ENCODE peak calls at places on chromosomes 7 and 10, in six cellular contexts. K, F, H, Y, D and N are unnamed samples.
A peak's percentile ranks its signal among the peaks of the same experiment; 100 is the strongest.

GRCh38 chr7:45073031-45073842 is 15.5 kb downstream of the NACAD start:
- DNase-seq in Y (no peak), F (no peak), H (no peak), K (no peak), D (peak; percentile 74), N (no peak)

GRCh38 chr10:29635711-29636144 is 957 bp upstream of the SVIL start:
- DNase-seq in Y (no peak), D (no peak), H (no peak), F (no peak), K (no peak), N (no peak)

GRCh38 chr7:17126413-17127374 is 171.8 kb upstream of the AHR start:
- DNase-seq in K (no peak), H (no peak), Y (no peak), D (no peak), F (no peak), N (no peak)

GRCh38 chr7:31000161-31000693 is 36.5 kb downstream of the GHRHR start:
- DNase-seq in F (no peak), D (no peak), Y (no peak), H (no peak), K (no peak), N (no peak)

GRCh38 chr7:80942261-80943041 is 23.6 kb upstream of the SEMA3C start:
- DNase-seq in K (peak; percentile 79), D (no peak), F (no peak), H (peak; percentile 34), Y (peak; percentile 55), N (no peak)

GRCh38 chr10:12193193-12193592 is 2.5 kb downstream of the NUDT5 start:
- DNase-seq in K (no peak), F (no peak), H (no peak), D (no peak), Y (no peak), N (no peak)

GRCh38 chr10:86149264-86149663 is 217.3 kb downstream of the GRID1 start:
- DNase-seq in H (no peak), K (no peak), Y (no peak), F (no peak), D (no peak), N (no peak)

GRCh38 chr7:66739953-66740301 is 606 bp upstream of the RABGEF1 start:
- DNase-seq in H (no peak), K (no peak), D (no peak), F (no peak), Y (no peak), N (no peak)

GRCh38 chr10:31630866-31631567 is 297.6 kb downstream of the ARHGAP12 start:
- DNase-seq in K (no peak), Y (no peak), F (no peak), D (no peak), H (no peak), N (no peak)

GRCh38 chr7:28815928-28816373 is 142.2 kb downstream of the TRIL start:
- DNase-seq in F (no peak), Y (no peak), H (no peak), K (no peak), D (no peak), N (no peak)

GRCh38 chr10:110471566-110472139 is 26.1 kb upstream of the DUSP5 start:
- DNase-seq in K (no peak), D (no peak), F (no peak), H (no peak), Y (no peak), N (no peak)

GRCh38 chr10:112365451-112365850 is 8.5 kb upstream of the ACSL5 start:
- DNase-seq in Y (no peak), K (no peak), F (no peak), D (no peak), H (no peak), N (no peak)
- H3K27ac ChIP-seq in Y (no peak overlapping the region), K (no peak overlapping the region), F (no peak overlapping the region), D (no peak overlapping the region), H (no peak overlapping the region), N (no peak overlapping the region)

GRCh38 chr10:27530477-27530876 is 26.4 kb downstream of the RAB18 start:
- DNase-seq in F (no peak), D (no peak), H (no peak), Y (no peak), K (no peak), N (no peak)

GRCh38 chr10:27531336-27531847 is 27.3 kb downstream of the RAB18 start:
- DNase-seq in Y (no peak), K (no peak), F (no peak), H (no peak), D (no peak), N (no peak)

GRCh38 chr10:27527597-27528295 is 23.6 kb downstream of the RAB18 start:
- DNase-seq in F (no peak), Y (no peak), H (no peak), K (no peak), D (no peak), N (no peak)

GRCh38 chr10:27526242-27526641 is 22.1 kb downstream of the RAB18 start:
- DNase-seq in D (no peak), K (no peak), H (no peak), Y (no peak), F (no peak), N (no peak)

DNA sequence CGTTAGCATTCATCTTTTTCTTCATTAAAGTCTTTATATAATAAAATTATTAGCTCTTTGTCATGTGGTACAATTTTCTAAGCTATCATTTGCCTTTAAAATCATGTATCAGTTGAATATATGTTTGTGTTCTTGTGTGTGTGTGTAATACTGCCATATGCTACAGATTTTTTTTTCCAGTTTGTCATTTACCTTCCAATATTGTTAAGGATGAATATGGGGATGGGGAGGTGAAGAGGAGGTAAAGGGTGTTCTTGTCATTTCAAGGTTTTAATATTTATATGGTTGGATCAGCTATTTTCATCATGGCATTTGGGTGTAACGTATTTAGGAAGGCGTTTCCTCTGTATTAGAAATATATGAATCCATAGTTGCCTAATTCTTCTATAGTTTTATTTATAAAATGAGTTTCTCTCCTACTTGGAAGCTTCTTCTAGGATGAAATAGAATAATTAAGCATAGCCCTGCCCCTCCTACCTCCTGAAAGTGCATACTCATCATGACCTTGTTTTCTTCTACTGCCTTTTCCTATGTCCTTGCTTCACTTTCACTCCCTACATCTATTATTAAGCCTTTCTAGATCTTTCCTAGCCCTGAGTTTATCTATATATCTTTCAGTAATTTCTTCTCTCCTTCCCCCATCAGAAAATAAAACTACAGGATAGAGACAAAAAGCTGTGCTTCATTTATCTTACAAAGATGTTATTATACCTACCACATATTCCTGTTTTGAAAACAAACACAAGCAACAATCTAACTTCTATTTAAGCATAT is 25.1 kb downstream of the RAB18 start:
- DNase-seq in H (no peak), Y (no peak), K (no peak), D (no peak), F (no peak), N (no peak)
- H3K27ac ChIP-seq in H (no peak overlapping the region), Y (no peak overlapping the region), K (no peak overlapping the region), D (no peak overlapping the region), F (peak overlapping the region; percentile 41), N (no peak overlapping the region)

GRCh38 chr10:28592953-28593352 is 60.0 kb downstream of the WAC start:
- DNase-seq in K (peak; percentile 2), H (no peak), D (no peak), F (no peak), Y (no peak), N (no peak)
- H3K27ac ChIP-seq in K (no peak overlapping the region), H (no peak overlapping the region), D (no peak overlapping the region), F (no peak overlapping the region), Y (no peak overlapping the region), N (no peak overlapping the region)

GRCh38 chr7:14759785-14760184 is 142.8 kb downstream of the DGKB start:
- DNase-seq in K (no peak), D (no peak), Y (no peak), H (no peak), F (no peak), N (no peak)

GRCh38 chr7:14760730-14761129 is 141.8 kb downstream of the DGKB start:
- DNase-seq in D (no peak), K (no peak), H (no peak), Y (no peak), F (no peak), N (no peak)

GRCh38 chr7:14765731-14766130 is 136.8 kb downstream of the DGKB start:
- DNase-seq in F (no peak), H (no peak), K (no peak), D (no peak), Y (no peak), N (no peak)

GRCh38 chr7:14761506-14762296 is 140.8 kb downstream of the DGKB start:
- DNase-seq in K (no peak), F (no peak), D (peak; percentile 82), Y (peak; percentile 34), H (no peak), N (peak; percentile 4)

GRCh38 chr7:14762552-14762951 is 140.0 kb downstream of the DGKB start:
- DNase-seq in H (no peak), K (no peak), Y (no peak), D (no peak), F (no peak), N (no peak)
- H3K27ac ChIP-seq in H (no peak overlapping the region), K (no peak overlapping the region), Y (no peak overlapping the region), D (no peak overlapping the region), F (no peak overlapping the region), N (no peak overlapping the region)

GRCh38 chr10:71771204-71771603 is 2.1 kb downstream of the VSIR start:
- DNase-seq in H (no peak), D (no peak), Y (no peak), F (no peak), K (no peak), N (no peak)

GRCh38 chr10:71770789-71771188 is 2.5 kb downstream of the VSIR start:
- DNase-seq in D (no peak), Y (no peak), K (no peak), F (no peak), H (no peak), N (no peak)

GRCh38 chr10:71767420-71768035 is 5.8 kb downstream of the VSIR start:
- DNase-seq in D (no peak), H (no peak), Y (no peak), F (no peak), K (no peak), N (no peak)

GRCh38 chr10:71770255-71770654 is 3.1 kb downstream of the VSIR start:
- DNase-seq in H (no peak), D (no peak), K (no peak), F (no peak), Y (no peak), N (no peak)

DNA sequence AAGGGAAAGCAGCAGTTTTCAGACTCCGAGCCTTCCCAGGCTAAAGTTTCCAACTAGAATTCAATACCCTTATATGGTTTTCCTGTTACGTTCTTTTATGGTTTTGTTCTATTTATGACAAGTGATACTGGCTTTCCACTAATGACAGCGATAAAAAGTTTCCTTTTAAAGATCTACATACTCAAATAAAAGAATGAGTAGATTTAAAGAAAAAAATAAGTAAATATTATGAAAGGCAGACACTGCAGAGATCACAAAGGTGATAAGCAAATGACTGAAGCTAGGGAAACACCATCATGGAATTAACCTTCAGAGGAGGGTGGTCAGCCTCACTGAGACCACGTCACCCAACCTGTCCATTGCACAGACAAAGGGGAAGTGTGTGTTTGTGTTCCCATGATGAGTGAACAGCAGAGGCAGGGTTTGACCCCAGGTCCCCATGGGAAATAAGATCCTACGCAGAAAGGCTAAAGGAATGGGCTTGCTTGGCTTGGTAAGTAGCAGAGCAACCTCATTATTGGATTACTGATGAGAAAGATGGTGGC is 4.0 kb downstream of the VSIR start:
- DNase-seq in D (no peak), F (no peak), H (no peak), K (no peak), Y (no peak), N (no peak)
- H3K27ac ChIP-seq in D (peak overlapping the region; percentile 89), F (peak overlapping the region; percentile 52), H (peak overlapping the region; percentile 98), K (no peak overlapping the region), Y (peak overlapping the region; percentile 96), N (peak overlapping the region; percentile 85)

GRCh38 chr7:47091141-47091540 is 490.8 kb downstream of the TNS3 start:
- DNase-seq in K (no peak), H (no peak), F (no peak), Y (no peak), D (no peak), N (no peak)
- H3K27ac ChIP-seq in K (no peak overlapping the region), H (no peak overlapping the region), F (no peak overlapping the region), Y (no peak overlapping the region), D (no peak overlapping the region), N (no peak overlapping the region)